ENCODE peak calls at places on chromosomes 6 and 20, in eight cellular contexts. C, B, F, Z, O, U, G and K are unnamed samples.
A peak's percentile ranks its signal among the peaks of the same experiment; 100 is the strongest.

GRCh38 chr20:50681359-50682064 is 9.8 kb downstream of the RIPOR3 start:
- DNase-seq in C (no peak), B (no peak), F (no peak), Z (no peak), O (no peak), U (no peak), G (no peak), K (no peak)

GRCh38 chr20:32918751-32919150 is 60.0 kb downstream of the EFCAB8 start:
- DNase-seq in C (no peak), B (no peak), F (no peak), Z (no peak), O (no peak), U (no peak), G (no peak), K (no peak)

GRCh38 chr20:5153152-5153467 is 26.3 kb downstream of the CDS2 start:
- DNase-seq in C (no peak), B (no peak), F (no peak), Z (no peak), O (no peak), U (no peak), G (no peak), K (no peak)

GRCh38 chr20:61936701-61937131 is 129.0 kb downstream of the TAF4 start:
- DNase-seq in C (no peak), B (no peak), F (no peak), Z (peak; percentile 3), O (no peak), U (no peak), G (no peak), K (no peak)

GRCh38 chr20:21719592-21720214 is 14.2 kb downstream of the PAX1 start:
- DNase-seq in C (peak; percentile 5), B (no peak), F (peak; percentile 90), Z (no peak), O (peak; percentile 70), U (no peak), G (no peak), K (peak; percentile 22)

GRCh38 chr6:400815-401214 is 9.3 kb downstream of the IRF4 start:
- DNase-seq in C (no peak), B (no peak), F (no peak), Z (no peak), O (no peak), U (no peak), G (no peak), K (no peak)

GRCh38 chr6:69673298-69673697 is 123.5 kb downstream of the LMBRD1 start:
- DNase-seq in C (no peak), B (no peak), F (no peak), Z (no peak), O (no peak), U (no peak), G (no peak), K (no peak)

GRCh38 chr20:42204261-42204660 is 586.1 kb upstream of the CHD6 start:
- DNase-seq in C (no peak), B (no peak), F (peak; percentile 58), Z (no peak), O (no peak), U (no peak), G (no peak), K (no peak)

GRCh38 chr20:26218301-26218700 is 521.6 kb upstream of the ZNF337 start:
- DNase-seq in C (no peak), B (no peak), F (no peak), Z (no peak), O (no peak), U (no peak), G (no peak), K (no peak)

GRCh38 chr6:167937948-167938911 is 59.2 kb upstream of the KIF25 start:
- DNase-seq in C (no peak), B (no peak), F (peak; percentile 65), Z (no peak), O (no peak), U (no peak), G (no peak), K (peak; percentile 8)

GRCh38 chr6:34961082-34961481 is 72.0 kb downstream of the ANKS1A start:
- DNase-seq in C (no peak), B (no peak), F (no peak), Z (no peak), O (no peak), U (no peak), G (no peak), K (no peak)

GRCh38 chr6:138307816-138308727 is 69.6 kb upstream of the SMIM28 start:
- DNase-seq in C (no peak), B (no peak), F (no peak), Z (peak; percentile 26), O (no peak), U (peak; percentile 64), G (peak; percentile 39), K (no peak)

GRCh38 chr6:41071501-41071922 is 644 bp downstream of the OARD1 start:
- DNase-seq in C (no peak), B (no peak), F (no peak), Z (no peak), O (no peak), U (peak; percentile 92), G (peak; percentile 80), K (peak; percentile 76)

GRCh38 chr6:11551053-11551452 is 13.5 kb downstream of the TMEM170B start:
- DNase-seq in C (no peak), B (no peak), F (no peak), Z (no peak), O (no peak), U (no peak), G (no peak), K (no peak)

GRCh38 chr6:16057411-16057810 is 71.5 kb upstream of the MYLIP start:
- DNase-seq in C (no peak), B (no peak), F (no peak), Z (no peak), O (no peak), U (no peak), G (no peak), K (no peak)

GRCh38 chr20:46128310-46129151 is 10.4 kb downstream of the CD40 start:
- DNase-seq in C (no peak), B (no peak), F (peak; percentile 86), Z (no peak), O (peak; percentile 48), U (peak; percentile 71), G (peak; percentile 35), K (no peak)

GRCh38 chr20:46131396-46131795 is 13.3 kb downstream of the CD40 start:
- DNase-seq in C (no peak), B (no peak), F (no peak), Z (no peak), O (no peak), U (no peak), G (no peak), K (no peak)

GRCh38 chr20:56249244-56249955 is 868 bp downstream of the MC3R start:
- DNase-seq in C (no peak), B (peak; percentile 21), F (peak; percentile 88), Z (no peak), O (no peak), U (no peak), G (no peak), K (peak; percentile 17)

GRCh38 chr20:10581823-10582222 is 92.0 kb downstream of the JAG1 start:
- DNase-seq in C (no peak), B (no peak), F (no peak), Z (no peak), O (no peak), U (no peak), G (no peak), K (no peak)